ENCODE peak calls at places on chromosomes 1 and 21, in four cellular contexts. One of them, this sample, is unnamed.

GRCh38 chr1:217542136-217542777 is 88.6 kb downstream of the GPATCH2 start:
- DNase-seq in WTC11: no peak
- DNase-seq in GM10248: no peak
- DNase-seq in foreskin fibroblast: no peak
- DNase-seq in this sample: no peak

GRCh38 chr1:22826630-22827580 is 116.3 kb downstream of the EPHB2 start:
- DNase-seq in WTC11: peak
- DNase-seq in GM10248: no peak
- DNase-seq in foreskin fibroblast: no peak
- DNase-seq in this sample: no peak

GRCh38 chr1:165595561-165595960 is 35.5 kb upstream of the MGST3 start:
- DNase-seq in WTC11: no peak
- DNase-seq in GM10248: no peak
- DNase-seq in foreskin fibroblast: peak
- DNase-seq in this sample: no peak

GRCh38 chr1:21278898-21279819 is 11.1 kb downstream of the ECE1 start:
- DNase-seq in WTC11: no peak
- DNase-seq in GM10248: no peak
- DNase-seq in foreskin fibroblast: peak
- DNase-seq in this sample: no peak

GRCh38 chr21:37139902-37140301 is 66.8 kb downstream of the TTC3 start:
- DNase-seq in WTC11: no peak
- DNase-seq in GM10248: no peak
- DNase-seq in foreskin fibroblast: no peak
- DNase-seq in this sample: no peak

GRCh38 chr1:163528710-163529348 is 207.1 kb downstream of the NUF2 start:
- DNase-seq in WTC11: no peak
- DNase-seq in GM10248: peak
- DNase-seq in foreskin fibroblast: peak
- DNase-seq in this sample: no peak

GRCh38 chr1:29439615-29440014 is 203.3 kb downstream of the PTPRU start:
- DNase-seq in WTC11: no peak
- DNase-seq in GM10248: no peak
- DNase-seq in foreskin fibroblast: no peak
- DNase-seq in this sample: no peak

GRCh38 chr1:63804829-63805484 is 31.1 kb downstream of the ROR1 start:
- DNase-seq in WTC11: no peak
- DNase-seq in GM10248: no peak
- DNase-seq in foreskin fibroblast: no peak
- DNase-seq in this sample: no peak

GRCh38 chr1:200274121-200274520 is 135.7 kb downstream of the ZNF281 start:
- DNase-seq in WTC11: no peak
- DNase-seq in GM10248: no peak
- DNase-seq in foreskin fibroblast: no peak
- DNase-seq in this sample: no peak

GRCh38 chr1:201593200-201593828 is 54.4 kb downstream of the NAV1 start:
- DNase-seq in WTC11: no peak
- DNase-seq in GM10248: no peak
- DNase-seq in foreskin fibroblast: peak
- DNase-seq in this sample: no peak

GRCh38 chr1:157442065-157442464 is 110.2 kb downstream of the FCRL5 start:
- DNase-seq in WTC11: no peak
- DNase-seq in GM10248: no peak
- DNase-seq in foreskin fibroblast: no peak
- DNase-seq in this sample: no peak

GRCh38 chr1:51313961-51314777 is 16.2 kb downstream of the TTC39A start:
- DNase-seq in WTC11: no peak
- DNase-seq in GM10248: no peak
- DNase-seq in foreskin fibroblast: peak
- DNase-seq in this sample: no peak

GRCh38 chr1:61318319-61319125 is 236.2 kb downstream of the NFIA start:
- DNase-seq in WTC11: no peak
- DNase-seq in GM10248: peak
- DNase-seq in foreskin fibroblast: peak
- DNase-seq in this sample: no peak

GRCh38 chr1:21293537-21294265 is 3.4 kb upstream of the ECE1 start:
- DNase-seq in WTC11: no peak
- DNase-seq in GM10248: peak
- DNase-seq in foreskin fibroblast: no peak
- DNase-seq in this sample: no peak

GRCh38 chr1:222521299-222522104 is 26.4 kb downstream of the HHIPL2 start:
- DNase-seq in WTC11: no peak
- DNase-seq in GM10248: no peak
- DNase-seq in foreskin fibroblast: peak
- DNase-seq in this sample: no peak

GRCh38 chr1:15336866-15337265 is 72.8 kb upstream of the EFHD2 start:
- DNase-seq in WTC11: no peak
- DNase-seq in GM10248: no peak
- DNase-seq in foreskin fibroblast: no peak
- DNase-seq in this sample: no peak

GRCh38 chr1:201850053-201850397 is 21.1 kb downstream of the IPO9 start:
- DNase-seq in WTC11: no peak
- DNase-seq in GM10248: no peak
- DNase-seq in foreskin fibroblast: peak
- DNase-seq in this sample: no peak

GRCh38 chr1:66764994-66765578 is 12.8 kb downstream of the DYNLT5 start:
- DNase-seq in WTC11: peak
- DNase-seq in GM10248: peak
- DNase-seq in foreskin fibroblast: peak
- DNase-seq in this sample: no peak

GRCh38 chr1:24694380-24694843 is 50.8 kb upstream of the CLIC4 start:
- DNase-seq in WTC11: no peak
- DNase-seq in GM10248: peak
- DNase-seq in foreskin fibroblast: peak
- DNase-seq in this sample: no peak

GRCh38 chr1:29498126-29499100 is 262.1 kb downstream of the PTPRU start:
- DNase-seq in WTC11: no peak
- DNase-seq in GM10248: no peak
- DNase-seq in foreskin fibroblast: no peak
- DNase-seq in this sample: peak

GRCh38 chr21:44511938-44512275 is 28.1 kb downstream of the KRTAP10-1 start:
- DNase-seq in WTC11: no peak
- DNase-seq in GM10248: no peak
- DNase-seq in foreskin fibroblast: no peak
- DNase-seq in this sample: no peak

GRCh38 chr21:44510109-44510507 is 29.9 kb downstream of the KRTAP10-1 start:
- DNase-seq in WTC11: no peak
- DNase-seq in GM10248: no peak
- DNase-seq in foreskin fibroblast: no peak
- DNase-seq in this sample: no peak

GRCh38 chr21:44511219-44511937 is 28.6 kb downstream of the KRTAP10-1 start:
- DNase-seq in WTC11: no peak
- DNase-seq in GM10248: no peak
- DNase-seq in foreskin fibroblast: no peak
- DNase-seq in this sample: no peak

GRCh38 chr21:44509539-44509938 is 30.5 kb downstream of the KRTAP10-1 start:
- DNase-seq in WTC11: no peak
- DNase-seq in GM10248: no peak
- DNase-seq in foreskin fibroblast: no peak
- DNase-seq in this sample: no peak

GRCh38 chr21:44510508-44511218 is 29.3 kb downstream of the KRTAP10-1 start:
- DNase-seq in WTC11: peak
- DNase-seq in GM10248: peak
- DNase-seq in foreskin fibroblast: no peak
- DNase-seq in this sample: no peak
- TF ChIP-seq CTCF in WTC11: peak
- TF ChIP-seq CTCF in GM10248: peak
- TF ChIP-seq CTCF in foreskin fibroblast: peak
- TF ChIP-seq CTCF in this sample: peak

GRCh38 chr1:98467122-98467521 is 194.4 kb upstream of the SNX7 start:
- DNase-seq in WTC11: no peak
- DNase-seq in GM10248: no peak
- DNase-seq in foreskin fibroblast: no peak
- DNase-seq in this sample: no peak

GRCh38 chr1:98472878-98473277 is 188.6 kb upstream of the SNX7 start:
- DNase-seq in WTC11: no peak
- DNase-seq in GM10248: no peak
- DNase-seq in foreskin fibroblast: no peak
- DNase-seq in this sample: no peak

GRCh38 chr1:98467584-98467983 is 193.9 kb upstream of the SNX7 start:
- DNase-seq in WTC11: no peak
- DNase-seq in GM10248: no peak
- DNase-seq in foreskin fibroblast: no peak
- DNase-seq in this sample: no peak

DNA sequence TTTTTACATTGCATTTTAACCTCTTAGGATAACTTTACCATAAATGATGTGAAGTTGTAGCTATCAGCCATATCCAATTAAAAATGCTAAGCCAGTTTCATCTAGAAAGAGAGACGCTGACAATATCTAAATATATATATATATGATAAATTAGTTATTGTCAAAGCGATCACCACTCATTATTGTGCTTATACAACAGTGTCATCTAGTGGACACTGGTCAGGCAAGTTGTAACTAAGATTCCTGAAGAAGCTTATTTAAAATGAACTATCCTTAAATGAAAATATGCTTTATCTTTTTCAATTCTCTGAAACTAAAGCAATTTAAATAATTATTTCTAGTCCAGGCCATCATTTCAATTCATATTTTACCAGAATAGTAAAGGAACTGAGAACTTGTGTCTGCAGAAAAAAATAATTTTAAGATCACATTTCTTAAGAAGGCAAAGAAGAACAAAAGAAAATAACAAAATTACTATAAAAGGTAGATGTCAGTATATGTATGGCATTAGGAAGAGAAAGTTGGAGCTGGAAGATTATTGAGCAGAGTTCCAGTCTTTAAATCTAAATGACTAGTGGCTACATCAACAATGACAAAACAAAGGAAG is 193.3 kb upstream of the SNX7 start:
- DNase-seq in WTC11: no peak
- DNase-seq in GM10248: peak
- DNase-seq in foreskin fibroblast: peak
- DNase-seq in this sample: no peak
- TF ChIP-seq CTCF in WTC11: no peak
- TF ChIP-seq CTCF in GM10248: peak
- TF ChIP-seq CTCF in foreskin fibroblast: peak
- TF ChIP-seq CTCF in this sample: peak

DNA sequence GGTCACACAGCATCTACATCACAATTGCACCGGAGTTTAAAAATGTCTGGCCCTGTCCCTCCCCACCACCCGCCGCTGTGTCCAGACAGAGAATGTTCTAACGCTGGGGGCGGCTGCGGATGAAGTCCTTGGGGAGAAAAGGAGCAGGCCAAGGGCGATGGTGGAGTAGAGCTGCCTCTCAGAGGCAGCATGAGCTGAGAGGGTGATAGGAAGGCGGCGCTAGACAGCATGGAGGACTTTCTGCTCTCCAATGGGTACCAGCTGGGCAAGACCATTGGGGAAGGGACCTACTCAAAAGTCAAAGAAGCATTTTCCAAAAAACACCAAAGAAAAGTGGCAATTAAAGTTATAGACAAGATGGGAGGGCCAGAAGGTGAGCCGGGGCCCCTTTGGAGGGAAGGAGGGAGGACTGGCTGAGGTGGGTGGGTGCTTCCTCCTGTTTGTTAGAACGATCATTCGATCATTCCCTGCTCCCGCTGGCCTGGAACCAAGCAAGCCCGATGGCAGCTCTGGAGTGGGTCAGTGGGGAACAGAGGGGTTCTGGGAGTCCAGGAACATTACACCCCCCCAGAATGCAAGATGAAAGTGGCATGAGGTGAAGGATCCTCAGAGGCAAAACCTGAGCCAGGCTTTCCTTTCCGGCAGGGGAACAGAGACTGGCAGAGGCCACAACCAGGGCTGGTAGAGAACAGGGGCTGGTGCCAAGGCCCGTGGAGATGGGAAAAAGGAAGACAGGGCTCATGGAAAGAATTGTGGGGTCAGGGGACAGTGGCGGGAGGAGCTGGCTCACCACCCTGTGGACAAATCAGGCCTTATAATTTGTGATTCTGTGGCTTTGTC is at the start of the genes FAM229A and TSSK3:
- DNase-seq in WTC11: no peak
- DNase-seq in GM10248: no peak
- DNase-seq in foreskin fibroblast: no peak
- DNase-seq in this sample: no peak
- TF ChIP-seq CTCF in WTC11: no peak
- TF ChIP-seq CTCF in GM10248: no peak
- TF ChIP-seq CTCF in foreskin fibroblast: no peak
- TF ChIP-seq CTCF in this sample: no peak

GRCh38 chr1:109959974-109960744 is 24.4 kb upstream of the AHCYL1 start:
- DNase-seq in WTC11: peak
- DNase-seq in GM10248: no peak
- DNase-seq in foreskin fibroblast: peak
- DNase-seq in this sample: no peak
- TF ChIP-seq CTCF in WTC11: no peak
- TF ChIP-seq CTCF in GM10248: no peak
- TF ChIP-seq CTCF in foreskin fibroblast: no peak
- TF ChIP-seq CTCF in this sample: peak

GRCh38 chr21:25175938-25176337 is 431.3 kb downstream of the MRPL39 start:
- DNase-seq in WTC11: no peak
- DNase-seq in GM10248: no peak
- DNase-seq in foreskin fibroblast: no peak
- DNase-seq in this sample: no peak
- TF ChIP-seq CTCF in WTC11: no peak
- TF ChIP-seq CTCF in GM10248: no peak
- TF ChIP-seq CTCF in foreskin fibroblast: no peak
- TF ChIP-seq CTCF in this sample: no peak

GRCh38 chr1:206909167-206909882 is 12.1 kb downstream of the IL24 start:
- DNase-seq in WTC11: peak
- DNase-seq in GM10248: no peak
- DNase-seq in foreskin fibroblast: no peak
- DNase-seq in this sample: no peak
- TF ChIP-seq CTCF in WTC11: no peak
- TF ChIP-seq CTCF in GM10248: no peak
- TF ChIP-seq CTCF in foreskin fibroblast: no peak
- TF ChIP-seq CTCF in this sample: no peak

GRCh38 chr1:187415065-187415464 is 586.3 kb downstream of the PLA2G4A start:
- DNase-seq in WTC11: no peak
- DNase-seq in GM10248: no peak
- DNase-seq in foreskin fibroblast: no peak
- DNase-seq in this sample: no peak

GRCh38 chr1:187417524-187417923 is 588.8 kb downstream of the PLA2G4A start:
- DNase-seq in WTC11: no peak
- DNase-seq in GM10248: no peak
- DNase-seq in foreskin fibroblast: no peak
- DNase-seq in this sample: no peak

GRCh38 chr1:187409341-187409740 is 580.6 kb downstream of the PLA2G4A start:
- DNase-seq in WTC11: no peak
- DNase-seq in GM10248: no peak
- DNase-seq in foreskin fibroblast: no peak
- DNase-seq in this sample: no peak

GRCh38 chr1:187411118-187411517 is 582.4 kb downstream of the PLA2G4A start:
- DNase-seq in WTC11: no peak
- DNase-seq in GM10248: peak
- DNase-seq in foreskin fibroblast: no peak
- DNase-seq in this sample: no peak

GRCh38 chr1:187413770-187414169 is 585.0 kb downstream of the PLA2G4A start:
- DNase-seq in WTC11: no peak
- DNase-seq in GM10248: no peak
- DNase-seq in foreskin fibroblast: no peak
- DNase-seq in this sample: no peak
- TF ChIP-seq CTCF in WTC11: peak
- TF ChIP-seq CTCF in GM10248: no peak
- TF ChIP-seq CTCF in foreskin fibroblast: no peak
- TF ChIP-seq CTCF in this sample: peak